ENCODE peak calls at places on chromosomes 3 and 15, in five cellular contexts. One of them, this sample, is unnamed.

GRCh38 chr3:42739401-42740158 is 33.5 kb downstream of the CCDC13 start:
- DNase-seq in WTC11: no peak
- DNase-seq in HepG2: peak
- DNase-seq in GM12878: no peak
- DNase-seq in K562: no peak
- DNase-seq in this sample: no peak

GRCh38 chr15:25246641-25247417 is 192.0 kb downstream of the UBE3A start:
- DNase-seq in WTC11: peak
- DNase-seq in HepG2: no peak
- DNase-seq in GM12878: no peak
- DNase-seq in K562: no peak
- DNase-seq in this sample: peak

GRCh38 chr3:183328164-183328563 is 75.1 kb downstream of the B3GNT5 start:
- DNase-seq in WTC11: no peak
- DNase-seq in HepG2: no peak
- DNase-seq in GM12878: no peak
- DNase-seq in K562: no peak
- DNase-seq in this sample: no peak

GRCh38 chr3:70982274-70982673 is 601.3 kb downstream of the FOXP1 start:
- DNase-seq in WTC11: no peak
- DNase-seq in HepG2: no peak
- DNase-seq in GM12878: no peak
- DNase-seq in K562: no peak
- DNase-seq in this sample: no peak

GRCh38 chr3:186996356-186996755 is 66.0 kb downstream of the ST6GAL1 start:
- DNase-seq in WTC11: no peak
- DNase-seq in HepG2: no peak
- DNase-seq in GM12878: no peak
- DNase-seq in K562: no peak
- DNase-seq in this sample: no peak

GRCh38 chr3:127524300-127524896 is 66.1 kb downstream of the TPRA1 start:
- DNase-seq in WTC11: peak
- DNase-seq in HepG2: no peak
- DNase-seq in GM12878: no peak
- DNase-seq in K562: no peak
- DNase-seq in this sample: no peak

GRCh38 chr15:89017370-89018066 is 70.7 kb upstream of the ABHD2 start:
- DNase-seq in WTC11: peak
- DNase-seq in HepG2: peak
- DNase-seq in GM12878: peak
- DNase-seq in K562: peak
- DNase-seq in this sample: peak

GRCh38 chr3:127702151-127702578 is 29.4 kb downstream of the ABTB1 start:
- DNase-seq in WTC11: no peak
- DNase-seq in HepG2: no peak
- DNase-seq in GM12878: no peak
- DNase-seq in K562: peak
- DNase-seq in this sample: no peak

GRCh38 chr3:154972951-154973350 is 107.2 kb upstream of the MME start:
- DNase-seq in WTC11: no peak
- DNase-seq in HepG2: no peak
- DNase-seq in GM12878: no peak
- DNase-seq in K562: no peak
- DNase-seq in this sample: no peak

GRCh38 chr3:115068799-115069198 is 78.3 kb downstream of the ZBTB20 start:
- DNase-seq in WTC11: no peak
- DNase-seq in HepG2: no peak
- DNase-seq in GM12878: no peak
- DNase-seq in K562: no peak
- DNase-seq in this sample: no peak

GRCh38 chr15:71650603-71651002 is 159.8 kb upstream of the NR2E3 start:
- DNase-seq in WTC11: peak
- DNase-seq in HepG2: no peak
- DNase-seq in GM12878: no peak
- DNase-seq in K562: no peak
- DNase-seq in this sample: no peak

GRCh38 chr3:11140054-11140712 is 14.1 kb upstream of the HRH1 start:
- DNase-seq in WTC11: no peak
- DNase-seq in HepG2: no peak
- DNase-seq in GM12878: peak
- DNase-seq in K562: no peak
- DNase-seq in this sample: no peak

GRCh38 chr15:36791849-36792618 is 212.6 kb downstream of the CDIN1 start:
- DNase-seq in WTC11: no peak
- DNase-seq in HepG2: no peak
- DNase-seq in GM12878: no peak
- DNase-seq in K562: no peak
- DNase-seq in this sample: no peak

GRCh38 chr3:184430940-184431339 is 51.1 kb downstream of the CHRD start:
- DNase-seq in WTC11: no peak
- DNase-seq in HepG2: no peak
- DNase-seq in GM12878: no peak
- DNase-seq in K562: no peak
- DNase-seq in this sample: no peak
- TF ChIP-seq CREB1 in WTC11: no peak
- TF ChIP-seq CREB1 in HepG2: no peak
- TF ChIP-seq CREB1 in GM12878: no peak
- TF ChIP-seq CREB1 in K562: no peak
- TF ChIP-seq CREB1 in this sample: no peak

DNA sequence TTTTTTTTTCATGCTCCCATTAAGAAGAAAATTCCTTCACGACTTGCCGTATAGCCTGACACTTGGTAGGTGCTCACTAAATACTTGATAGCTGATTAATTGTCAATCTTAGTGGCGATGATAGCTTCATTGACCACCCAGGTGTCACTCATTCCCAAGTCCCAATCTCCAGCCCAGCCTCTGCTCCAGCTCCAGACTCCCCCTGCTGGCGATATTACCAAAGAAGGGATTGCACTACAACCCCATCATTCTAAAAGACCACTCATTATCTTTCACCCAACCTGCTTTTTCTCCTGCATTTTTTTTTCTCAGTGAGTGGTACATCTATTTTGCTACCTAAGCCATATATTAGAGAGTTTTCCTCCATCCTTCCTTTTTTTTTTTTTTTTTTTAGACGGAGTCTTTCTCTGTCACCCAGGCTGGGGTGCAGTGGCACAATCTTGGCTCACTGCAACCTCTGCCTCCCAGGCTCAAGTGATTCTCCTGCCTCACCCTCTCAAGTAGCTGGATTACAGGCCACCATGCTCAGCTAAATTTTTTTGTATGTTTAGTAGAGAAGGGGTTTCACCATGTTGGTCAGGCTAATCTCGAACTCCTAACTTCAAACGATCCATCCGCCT is 19.5 kb upstream of the COMMD2 start:
- DNase-seq in WTC11: peak
- DNase-seq in HepG2: peak
- DNase-seq in GM12878: no peak
- DNase-seq in K562: peak
- DNase-seq in this sample: peak
- TF ChIP-seq MAX in WTC11: no peak
- TF ChIP-seq MAX in HepG2: no peak
- TF ChIP-seq MAX in GM12878: no peak
- TF ChIP-seq MAX in K562: no peak
- TF ChIP-seq MAX in this sample: no peak

GRCh38 chr15:78147566-78147965 is 1.6 kb upstream of the IDH3A start:
- DNase-seq in WTC11: no peak
- DNase-seq in HepG2: no peak
- DNase-seq in GM12878: no peak
- DNase-seq in K562: no peak
- DNase-seq in this sample: no peak
- TF ChIP-seq CREB1 in WTC11: no peak
- TF ChIP-seq CREB1 in HepG2: no peak
- TF ChIP-seq CREB1 in GM12878: no peak
- TF ChIP-seq CREB1 in K562: no peak
- TF ChIP-seq CREB1 in this sample: no peak

GRCh38 chr3:15305366-15305844 is 27.0 kb downstream of the SH3BP5 start:
- DNase-seq in WTC11: peak
- DNase-seq in HepG2: no peak
- DNase-seq in GM12878: no peak
- DNase-seq in K562: peak
- DNase-seq in this sample: no peak
- TF ChIP-seq MAX in WTC11: no peak
- TF ChIP-seq MAX in HepG2: no peak
- TF ChIP-seq MAX in GM12878: no peak
- TF ChIP-seq MAX in K562: peak
- TF ChIP-seq MAX in this sample: no peak

GRCh38 chr3:46981932-46982471 is 2.5 kb downstream of the NBEAL2 start:
- DNase-seq in WTC11: peak
- DNase-seq in HepG2: no peak
- DNase-seq in GM12878: no peak
- DNase-seq in K562: no peak
- DNase-seq in this sample: no peak

GRCh38 chr3:46978985-46979944 is at the start of gene NBEAL2:
- DNase-seq in WTC11: peak
- DNase-seq in HepG2: peak
- DNase-seq in GM12878: peak
- DNase-seq in K562: peak
- DNase-seq in this sample: peak

GRCh38 chr3:46978381-46978780 is 1.1 kb upstream of the NBEAL2 start:
- DNase-seq in WTC11: no peak
- DNase-seq in HepG2: no peak
- DNase-seq in GM12878: no peak
- DNase-seq in K562: no peak
- DNase-seq in this sample: no peak

GRCh38 chr3:46977811-46978195 is 1.3 kb upstream of the CCDC12 start:
- DNase-seq in WTC11: no peak
- DNase-seq in HepG2: no peak
- DNase-seq in GM12878: no peak
- DNase-seq in K562: no peak
- DNase-seq in this sample: no peak

DNA sequence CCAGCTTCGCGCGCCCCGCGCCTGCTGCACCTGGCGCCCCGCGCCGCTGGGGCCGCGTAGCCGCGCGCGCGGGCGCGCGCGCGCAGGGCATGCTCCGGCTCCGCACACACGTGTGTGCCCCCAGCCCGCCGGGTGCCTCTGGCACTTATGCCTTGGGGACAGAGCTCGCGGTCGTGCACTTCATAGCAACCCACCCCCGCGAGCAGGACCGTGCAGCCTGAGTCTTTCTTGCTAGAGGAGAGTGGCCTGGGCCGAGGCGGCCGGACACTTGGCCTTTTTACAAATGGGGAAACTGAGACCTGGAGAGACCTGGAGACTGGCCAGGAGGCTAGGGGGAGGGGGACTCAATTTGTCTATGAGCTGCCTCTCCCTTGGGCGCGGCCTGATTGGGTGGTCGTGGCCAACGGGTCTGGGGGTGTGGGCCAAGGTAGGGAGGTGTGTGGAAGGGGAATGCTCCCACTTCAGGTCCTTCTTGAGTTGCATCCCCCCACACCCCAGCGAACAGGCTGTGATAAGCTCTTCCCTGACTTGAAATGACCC is 562 bp downstream of the NBEAL2 start:
- DNase-seq in WTC11: no peak
- DNase-seq in HepG2: no peak
- DNase-seq in GM12878: no peak
- DNase-seq in K562: no peak
- DNase-seq in this sample: no peak
- TF ChIP-seq CREB1 in WTC11: no peak
- TF ChIP-seq CREB1 in HepG2: no peak
- TF ChIP-seq CREB1 in GM12878: no peak
- TF ChIP-seq CREB1 in K562: no peak
- TF ChIP-seq CREB1 in this sample: no peak

GRCh38 chr15:101489633-101490407 is at the start of gene PCSK6:
- DNase-seq in WTC11: peak
- DNase-seq in HepG2: no peak
- DNase-seq in GM12878: no peak
- DNase-seq in K562: peak
- DNase-seq in this sample: no peak

GRCh38 chr15:101490408-101490891 is 943 bp upstream of the PCSK6 start:
- DNase-seq in WTC11: no peak
- DNase-seq in HepG2: no peak
- DNase-seq in GM12878: no peak
- DNase-seq in K562: no peak
- DNase-seq in this sample: no peak

GRCh38 chr15:101488300-101489164 is 975 bp downstream of the PCSK6 start:
- DNase-seq in WTC11: no peak
- DNase-seq in HepG2: peak
- DNase-seq in GM12878: no peak
- DNase-seq in K562: peak
- DNase-seq in this sample: no peak

GRCh38 chr15:101490922-101491738 is 1.6 kb upstream of the PCSK6 start:
- DNase-seq in WTC11: no peak
- DNase-seq in HepG2: no peak
- DNase-seq in GM12878: no peak
- DNase-seq in K562: no peak
- DNase-seq in this sample: peak

GRCh38 chr15:101489236-101489632 is 273 bp downstream of the PCSK6 start:
- DNase-seq in WTC11: peak
- DNase-seq in HepG2: no peak
- DNase-seq in GM12878: no peak
- DNase-seq in K562: peak
- DNase-seq in this sample: no peak
- TF ChIP-seq MAX in WTC11: no peak
- TF ChIP-seq MAX in HepG2: peak
- TF ChIP-seq MAX in GM12878: no peak
- TF ChIP-seq MAX in K562: peak
- TF ChIP-seq MAX in this sample: peak

This sample was measured in H1.